ENCODE peak calls at places on chromosomes 5 and 9, in seven cellular contexts. Z is lower leg skin, P is H7, Y is PC-3, N is AG09309, H is esophagus muscularis mucosa, L is gastrocnemius medialis. E is an unnamed sample.

GRCh38 chr5:33238826-33239670 is 201.7 kb upstream of the TARS1 start:
- DNase-seq in Z (no peak), Y (peak), H (no peak), L (no peak), N (no peak), P (no peak), E (no peak)

GRCh38 chr5:6632324-6632930 is 417 bp downstream of the NSUN2 start:
- DNase-seq in Z (no peak), H (no peak), P (no peak), L (peak), Y (peak), N (no peak), E (peak)

GRCh38 chr5:42984307-42984706 is 55.8 kb downstream of the ANXA2R start:
- DNase-seq in L (no peak), Z (no peak), P (no peak), N (no peak), H (no peak), Y (peak), E (no peak)

GRCh38 chr9:81052846-81053245 is 636.5 kb downstream of the TLE1 start:
- DNase-seq in L (no peak), P (no peak), Y (no peak), N (no peak), H (no peak), Z (no peak), E (no peak)

GRCh38 chr5:62633243-62633642 is 54.6 kb downstream of the LRRC70 start:
- DNase-seq in H (peak), Y (no peak), N (no peak), P (no peak), Z (no peak), L (no peak), E (no peak)

GRCh38 chr5:58933891-58934628 is 351.2 kb downstream of the RAB3C start:
- DNase-seq in L (no peak), N (no peak), H (peak), Y (no peak), Z (no peak), P (no peak), E (no peak)

GRCh38 chr5:7857918-7858632 is 7.1 kb upstream of the CFAP90 start:
- DNase-seq in Z (no peak), P (no peak), Y (no peak), H (no peak), L (no peak), N (no peak), E (no peak)

GRCh38 chr9:93303258-93303771 is 119.4 kb downstream of the WNK2 start:
- DNase-seq in N (no peak), H (no peak), P (peak), L (no peak), Y (no peak), Z (no peak), E (no peak)

GRCh38 chr5:133274597-133274935 is 222.8 kb downstream of the HSPA4 start:
- DNase-seq in P (peak), H (no peak), Y (no peak), L (peak), N (no peak), Z (no peak), E (no peak)

GRCh38 chr9:109430231-109430630 is 67.9 kb downstream of the PTPN3 start:
- DNase-seq in N (no peak), Y (no peak), L (no peak), Z (no peak), H (no peak), P (no peak), E (no peak)

GRCh38 chr5:174717826-174718455 is 6.4 kb upstream of the MSX2 start:
- DNase-seq in Z (no peak), P (no peak), N (no peak), L (no peak), H (no peak), Y (peak), E (no peak)

GRCh38 chr9:90813011-90813410 is 11.4 kb downstream of the SYK start:
- DNase-seq in P (no peak), Y (no peak), L (no peak), H (no peak), Z (no peak), N (no peak), E (no peak)

GRCh38 chr9:777978-778377 is 63.5 kb upstream of the DMRT1 start:
- DNase-seq in N (no peak), Y (no peak), P (no peak), Z (no peak), H (no peak), L (no peak), E (no peak)

GRCh38 chr5:134547999-134548626 is 22.6 kb downstream of the JADE2 start:
- DNase-seq in H (no peak), N (no peak), Z (no peak), L (no peak), Y (no peak), P (no peak), E (no peak)

GRCh38 chr5:27130587-27130986 is 92.2 kb upstream of the CDH9 start:
- DNase-seq in Y (peak), N (no peak), L (no peak), H (no peak), P (no peak), Z (no peak), E (no peak)

GRCh38 chr9:10387282-10387681 is 225.5 kb downstream of the PTPRD start:
- DNase-seq in H (no peak), Y (no peak), Z (no peak), L (no peak), P (no peak), N (no peak), E (no peak)

GRCh38 chr9:131668439-131669233 is 71.2 kb downstream of the RAPGEF1 start:
- DNase-seq in Z (no peak), N (no peak), Y (peak), P (peak), L (no peak), H (no peak), E (no peak)
- H3K4me3 ChIP-seq in Z (no peak), N (no peak), Y (no peak), P (no peak), L (no peak), H (no peak), E (no peak)

GRCh38 chr5:34583167-34583566 is 73.0 kb upstream of the RAI14 start:
- DNase-seq in H (no peak), L (no peak), P (no peak), Z (no peak), Y (no peak), N (no peak), E (no peak)
- H3K4me3 ChIP-seq in H (no peak), L (no peak), P (no peak), Z (no peak), Y (no peak), N (no peak), E (no peak)

GRCh38 chr5:180832638-180833068 is 28.4 kb downstream of the ZFP62 start:
- DNase-seq in Z (no peak), N (no peak), L (no peak), Y (no peak), P (no peak), H (no peak), E (no peak)
- H3K4me3 ChIP-seq in Z (no peak), N (no peak), L (peak), Y (peak), P (no peak), H (peak), E (no peak)

GRCh38 chr5:139710370-139711066 is 62.4 kb downstream of the CXXC5 start:
- DNase-seq in Z (peak), H (no peak), Y (no peak), P (peak), N (no peak), L (no peak), E (no peak)

GRCh38 chr5:139709587-139710369 is 61.6 kb downstream of the CXXC5 start:
- DNase-seq in N (no peak), Y (no peak), Z (no peak), P (peak), L (no peak), H (no peak), E (no peak)

GRCh38 chr5:139711067-139711851 is 63.1 kb downstream of the CXXC5 start:
- DNase-seq in H (no peak), Y (peak), N (no peak), L (no peak), Z (no peak), P (peak), E (no peak)

GRCh38 chr5:139708877-139709586 is 60.9 kb downstream of the CXXC5 start:
- DNase-seq in L (no peak), P (peak), Y (no peak), N (no peak), H (no peak), Z (no peak), E (peak)

DNA sequence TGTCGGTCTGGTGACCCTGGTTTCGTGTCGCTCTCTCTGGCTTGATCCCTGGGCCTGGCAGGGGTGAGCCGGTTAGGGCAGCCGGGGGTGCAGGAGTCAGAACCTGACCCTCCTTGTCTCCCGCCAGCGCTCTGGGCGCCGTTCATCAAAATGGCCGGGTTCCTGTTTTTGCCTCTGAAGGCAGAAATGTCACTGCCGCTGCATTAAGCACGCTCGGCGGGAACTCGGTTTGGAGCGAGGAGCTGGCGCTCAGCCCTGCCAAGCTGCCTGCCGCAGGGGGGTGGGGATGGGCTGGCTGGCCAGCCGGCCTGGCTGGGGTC is 63.7 kb downstream of the CXXC5 start:
- DNase-seq in H (no peak), Z (no peak), N (no peak), L (no peak), P (peak), Y (no peak), E (no peak)
- H3K4me3 ChIP-seq in H (peak), Z (no peak), N (peak), L (peak), P (peak), Y (peak), E (no peak)

DNA sequence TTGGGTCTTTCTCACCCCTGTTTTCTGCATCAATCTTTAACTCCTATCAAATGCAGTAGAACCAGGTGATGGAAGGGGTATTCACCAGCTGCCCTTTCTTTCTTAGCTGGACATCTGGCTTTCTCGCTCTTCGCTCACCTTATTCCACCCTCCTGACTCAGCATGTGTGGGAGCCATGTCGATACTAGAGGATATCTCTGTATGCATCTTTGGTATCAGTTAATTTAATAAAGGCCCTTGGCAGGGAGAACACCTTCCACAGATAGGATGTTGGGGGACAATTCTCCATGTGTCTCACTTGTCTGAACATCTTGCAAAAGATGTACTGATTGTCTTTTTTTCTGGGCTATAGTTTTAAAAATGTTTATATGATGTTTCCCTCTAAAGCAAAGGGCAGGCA is 71.5 kb downstream of the ZNF474 start:
- DNase-seq in P (no peak), Y (no peak), N (no peak), H (no peak), L (no peak), Z (no peak), E (no peak)
- H3K4me3 ChIP-seq in P (no peak), Y (no peak), N (no peak), H (no peak), L (no peak), Z (no peak), E (no peak)

E was measured in lung.